ENCODE peak calls at places on chromosomes 11 and 22, in six cellular contexts. L, N, O, R, C and X are unnamed samples.

GRCh38 chr11:68328374-68329091 is 16.1 kb downstream of the LRP5 start:
- DNase-seq in O (no peak), N (no peak), R (no peak), C (no peak), L (peak; percentile 1), X (peak; percentile 66)

GRCh38 chr11:72930011-72930410 is 115.8 kb downstream of the ATG16L2 start:
- DNase-seq in N (no peak), C (no peak), R (no peak), L (no peak), O (no peak), X (no peak)

GRCh38 chr11:131629925-131630324 is 259.5 kb downstream of the NTM start:
- DNase-seq in C (no peak), L (no peak), O (no peak), N (no peak), R (no peak), X (no peak)

GRCh38 chr22:42697542-42698013 is 23.1 kb downstream of the A4GALT start:
- DNase-seq in L (peak; percentile 98), C (peak; percentile 97), N (no peak), R (peak; percentile 61), O (peak; percentile 97), X (peak; percentile 93)

GRCh38 chr22:19477321-19478085 is 1.5 kb downstream of the UFD1 start:
- DNase-seq in L (no peak), R (no peak), C (no peak), O (no peak), N (no peak), X (no peak)

GRCh38 chr11:12185914-12186313 is 75.5 kb downstream of the MICAL2 start:
- DNase-seq in R (no peak), L (peak; percentile 80), N (no peak), O (peak; percentile 82), C (no peak), X (no peak)

GRCh38 chr11:65489061-65489705 is 9.7 kb upstream of the MALAT1 start:
- DNase-seq in L (no peak), R (peak; percentile 57), N (no peak), O (peak; percentile 83), C (peak; percentile 71), X (peak; percentile 86)

GRCh38 chr11:29312817-29313216 is 704.0 kb downstream of the KCNA4 start:
- DNase-seq in C (no peak), O (no peak), N (no peak), L (no peak), R (no peak), X (no peak)

GRCh38 chr22:25174888-25175411 is 24.7 kb upstream of the CRYBB3 start:
- DNase-seq in R (no peak), C (no peak), L (peak; percentile 56), N (no peak), O (no peak), X (no peak)

GRCh38 chr11:12070446-12071267 is 39.7 kb upstream of the MICAL2 start:
- DNase-seq in O (peak; percentile 60), L (no peak), C (peak; percentile 89), R (no peak), N (no peak), X (no peak)

GRCh38 chr11:130220311-130221030 is 60.9 kb downstream of the ST14 start:
- DNase-seq in C (no peak), N (no peak), O (no peak), L (no peak), R (no peak), X (no peak)

GRCh38 chr11:129992161-129992944 is 10.3 kb downstream of the PRDM10 start:
- DNase-seq in L (no peak), O (no peak), C (no peak), R (peak; percentile 28), N (no peak), X (no peak)

GRCh38 chr11:109939176-109939810 is 153.9 kb upstream of the ZC3H12C start:
- DNase-seq in C (no peak), O (no peak), R (no peak), N (no peak), L (no peak), X (peak; percentile 22)

GRCh38 chr11:77091146-77091940 is 11.3 kb upstream of the OMP start:
- DNase-seq in R (peak; percentile 86), L (peak; percentile 99), N (peak; percentile 54), O (peak; percentile 85), C (peak; percentile 87), X (peak; percentile 66)

GRCh38 chr22:43818981-43819690 is 7.0 kb upstream of the EFCAB6 start:
- DNase-seq in L (peak; percentile 19), C (no peak), O (peak; percentile 10), N (no peak), R (no peak), X (no peak)

GRCh38 chr11:63779044-63779443 is 10.5 kb upstream of the ZFTA start:
- DNase-seq in R (no peak), L (peak; percentile 38), O (no peak), N (no peak), C (no peak), X (no peak)

GRCh38 chr11:109696191-109696897 is 274.4 kb downstream of the C11orf87 start:
- DNase-seq in N (no peak), O (no peak), L (peak; percentile 13), R (no peak), C (no peak), X (no peak)

GRCh38 chr11:118265954-118266353 is 1.9 kb upstream of the MPZL2 start:
- DNase-seq in C (no peak), N (no peak), L (no peak), O (peak; percentile 69), R (no peak), X (peak; percentile 35)

GRCh38 chr11:22725079-22725478 is 58.7 kb downstream of the GAS2 start:
- DNase-seq in R (no peak), O (no peak), C (no peak), L (no peak), N (no peak), X (no peak)

GRCh38 chr11:133306019-133306418 is 226.3 kb downstream of the OPCML start:
- DNase-seq in C (no peak), R (no peak), L (no peak), O (no peak), N (no peak), X (no peak)

GRCh38 chr11:30717621-30718020 is 131.5 kb upstream of the MPPED2 start:
- DNase-seq in N (no peak), R (no peak), C (no peak), O (no peak), L (no peak), X (no peak)

GRCh38 chr22:46225631-46226030 is 24.5 kb downstream of the CDPF1 start:
- DNase-seq in C (no peak), R (no peak), O (no peak), L (no peak), N (no peak), X (no peak)

GRCh38 chr22:46230262-46230901 is 19.7 kb downstream of the CDPF1 start:
- DNase-seq in O (peak; percentile 7), R (no peak), L (no peak), N (no peak), C (no peak), X (no peak)

GRCh38 chr22:46226577-46226976 is 23.5 kb downstream of the CDPF1 start:
- DNase-seq in R (no peak), O (no peak), N (no peak), L (no peak), C (no peak), X (no peak)

GRCh38 chr22:46233231-46233630 is 16.9 kb downstream of the CDPF1 start:
- DNase-seq in O (peak; percentile 85), N (no peak), L (peak; percentile 96), R (no peak), C (peak; percentile 85), X (peak; percentile 67)

GRCh38 chr22:46229701-46230100 is 20.4 kb downstream of the CDPF1 start:
- DNase-seq in C (no peak), L (no peak), O (peak; percentile 24), N (no peak), R (no peak), X (no peak)
- H3K27ac ChIP-seq in C (no peak overlapping the region), L (no peak overlapping the region), O (no peak overlapping the region), N (no peak overlapping the region), R (no peak overlapping the region), X (no peak overlapping the region)

GRCh38 chr11:70272009-70272408 is 1.5 kb downstream of the PPFIA1 start:
- DNase-seq in N (no peak), C (no peak), L (no peak), O (no peak), R (no peak), X (no peak)
- H3K4me3 ChIP-seq in N (no peak overlapping the region), C (peak overlapping the region; percentile 86), L (peak overlapping the region; percentile 37), O (no peak overlapping the region), R (no peak overlapping the region), X (peak overlapping the region; percentile 95)

DNA sequence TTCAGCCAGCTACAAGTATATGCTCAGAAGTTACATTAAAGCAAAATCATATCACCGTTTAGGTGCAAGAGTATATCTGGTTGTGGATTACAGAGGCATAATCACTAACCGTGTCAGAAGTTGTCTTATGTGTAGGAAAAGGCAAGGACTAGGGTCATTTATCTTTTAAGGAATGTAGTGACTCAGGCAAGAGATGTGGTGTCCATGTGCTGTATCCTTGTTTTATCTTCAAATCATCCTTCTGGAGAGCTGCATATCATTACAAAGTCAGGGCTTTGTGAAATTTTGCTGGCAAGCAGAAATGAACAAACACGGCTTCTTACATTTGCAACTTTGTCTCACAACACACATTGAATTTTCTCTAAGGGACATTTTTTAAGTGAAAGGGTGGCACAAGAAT is 12.7 kb upstream of the CHORDC1 start:
- DNase-seq in O (no peak), N (no peak), L (no peak), C (no peak), R (no peak), X (no peak)
- H3K27ac ChIP-seq in O (peak overlapping the region; percentile 55), N (no peak overlapping the region), L (no peak overlapping the region), C (no peak overlapping the region), R (no peak overlapping the region), X (no peak overlapping the region)

DNA sequence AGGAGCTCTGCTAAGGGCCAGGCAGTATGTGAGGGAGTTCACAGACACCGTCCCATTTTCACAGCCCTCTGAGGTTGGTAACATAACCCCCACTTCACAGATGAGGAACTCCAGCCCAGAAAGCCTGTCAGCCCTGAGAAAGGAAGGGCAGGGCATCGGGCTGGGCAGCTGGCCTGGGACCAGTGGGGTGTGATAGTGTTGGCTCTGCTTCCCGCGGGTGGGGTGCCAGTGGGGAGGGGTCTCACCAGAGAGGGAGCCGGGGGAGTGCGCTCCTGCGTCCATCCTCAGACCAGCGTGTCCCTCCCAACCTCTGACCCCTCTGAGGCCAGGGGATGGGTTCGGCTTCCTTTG is 2.3 kb downstream of the TAGLN start:
- DNase-seq in O (no peak), N (no peak), C (no peak), L (peak; percentile 79), R (no peak), X (no peak)
- H3K4me3 ChIP-seq in O (peak overlapping the region; percentile 96), N (no peak overlapping the region), C (peak overlapping the region; percentile 58), L (peak overlapping the region; percentile 96), R (peak overlapping the region; percentile 45), X (no peak overlapping the region)